ENCODE peak calls at places on chromosomes 1 and 21, in five cellular contexts. One of them, this sample, is unnamed.

GRCh38 chr1:54273092-54273836 is 73.3 kb downstream of the MRPL37 start:
- DNase-seq in cardiac fibroblast: peak
- DNase-seq in AG04449: no peak
- DNase-seq in IMR-90: peak
- DNase-seq in transverse colon: peak
- DNase-seq in this sample: peak

GRCh38 chr21:35925497-35925896 is 134.8 kb downstream of the SETD4 start:
- DNase-seq in IMR-90: peak
- DNase-seq in AG04449: no peak
- DNase-seq in cardiac fibroblast: peak
- DNase-seq in transverse colon: no peak
- DNase-seq in this sample: no peak

GRCh38 chr1:111963985-111964738 is 25.3 kb downstream of the KCND3 start:
- DNase-seq in AG04449: no peak
- DNase-seq in cardiac fibroblast: no peak
- DNase-seq in IMR-90: no peak
- DNase-seq in transverse colon: no peak
- DNase-seq in this sample: no peak

GRCh38 chr1:227889863-227890405 is 57.8 kb downstream of the WNT9A start:
- DNase-seq in AG04449: no peak
- DNase-seq in transverse colon: no peak
- DNase-seq in IMR-90: no peak
- DNase-seq in cardiac fibroblast: no peak
- DNase-seq in this sample: no peak

GRCh38 chr1:204645251-204645650 is 40.3 kb downstream of the LRRN2 start:
- DNase-seq in cardiac fibroblast: no peak
- DNase-seq in AG04449: no peak
- DNase-seq in IMR-90: no peak
- DNase-seq in transverse colon: no peak
- DNase-seq in this sample: no peak

GRCh38 chr1:223014142-223014873 is 128.7 kb downstream of the TLR5 start:
- DNase-seq in cardiac fibroblast: no peak
- DNase-seq in transverse colon: no peak
- DNase-seq in IMR-90: no peak
- DNase-seq in AG04449: no peak
- DNase-seq in this sample: no peak

GRCh38 chr1:78092686-78093085 is 46.9 kb downstream of the GIPC2 start:
- DNase-seq in transverse colon: no peak
- DNase-seq in cardiac fibroblast: no peak
- DNase-seq in AG04449: no peak
- DNase-seq in IMR-90: no peak
- DNase-seq in this sample: no peak

GRCh38 chr1:181485276-181486097 is 2.2 kb downstream of the CACNA1E start:
- DNase-seq in AG04449: no peak
- DNase-seq in transverse colon: no peak
- DNase-seq in IMR-90: no peak
- DNase-seq in cardiac fibroblast: no peak
- DNase-seq in this sample: no peak

GRCh38 chr1:109777980-109778625 is 14.4 kb upstream of the EPS8L3 start:
- DNase-seq in AG04449: no peak
- DNase-seq in IMR-90: no peak
- DNase-seq in cardiac fibroblast: no peak
- DNase-seq in transverse colon: peak
- DNase-seq in this sample: no peak

GRCh38 chr1:41404308-41404755 is 43.1 kb downstream of the FOXO6 start:
- DNase-seq in IMR-90: no peak
- DNase-seq in transverse colon: no peak
- DNase-seq in cardiac fibroblast: peak
- DNase-seq in AG04449: no peak
- DNase-seq in this sample: peak
- H3K4me3 ChIP-seq in IMR-90: no peak
- H3K4me3 ChIP-seq in transverse colon: no peak
- H3K4me3 ChIP-seq in cardiac fibroblast: no peak
- H3K4me3 ChIP-seq in AG04449: no peak
- H3K4me3 ChIP-seq in this sample: no peak

DNA sequence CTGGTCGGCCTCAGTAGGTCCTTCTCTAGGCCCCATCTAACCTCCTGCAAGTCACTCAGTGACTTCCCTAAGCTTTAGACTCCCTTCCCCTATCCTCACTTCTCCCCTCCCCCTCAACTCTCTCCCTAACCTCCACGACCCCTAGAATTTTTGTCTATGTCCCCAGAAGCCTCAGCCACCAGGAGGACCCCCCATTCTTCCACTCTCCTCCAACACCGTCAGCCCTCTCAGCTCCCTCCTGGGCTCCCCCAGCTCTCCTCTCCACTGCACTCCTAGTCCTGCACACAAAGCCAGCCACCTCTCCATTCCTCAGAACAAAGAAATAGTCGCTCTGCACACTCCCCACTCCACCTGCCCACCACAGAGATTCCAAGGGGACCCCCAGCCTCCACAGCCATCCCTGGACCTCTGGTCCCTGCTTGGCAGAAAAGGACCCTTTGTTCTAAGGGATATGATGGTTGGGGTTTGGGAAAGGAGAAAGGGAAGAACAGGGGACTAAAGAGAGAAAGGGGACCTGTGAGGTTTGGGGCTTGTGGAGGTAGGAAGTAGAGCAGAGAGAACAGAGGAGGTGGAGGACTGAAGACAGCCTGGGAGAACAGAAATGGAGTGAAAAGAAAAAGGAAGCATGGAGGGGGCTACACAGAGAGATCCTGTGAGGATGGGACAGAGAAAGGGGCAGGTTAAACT is 2.8 kb downstream of the ARHGEF2 start:
- DNase-seq in transverse colon: no peak
- DNase-seq in IMR-90: no peak
- DNase-seq in cardiac fibroblast: no peak
- DNase-seq in AG04449: no peak
- DNase-seq in this sample: no peak
- H3K4me3 ChIP-seq in transverse colon: peak
- H3K4me3 ChIP-seq in IMR-90: peak
- H3K4me3 ChIP-seq in cardiac fibroblast: peak
- H3K4me3 ChIP-seq in AG04449: peak
- H3K4me3 ChIP-seq in this sample: peak

GRCh38 chr21:31490471-31490870 is 146.4 kb upstream of the TIAM1 start:
- DNase-seq in AG04449: no peak
- DNase-seq in cardiac fibroblast: no peak
- DNase-seq in transverse colon: no peak
- DNase-seq in IMR-90: no peak
- DNase-seq in this sample: no peak
- H3K4me3 ChIP-seq in AG04449: no peak
- H3K4me3 ChIP-seq in cardiac fibroblast: no peak
- H3K4me3 ChIP-seq in transverse colon: no peak
- H3K4me3 ChIP-seq in IMR-90: no peak
- H3K4me3 ChIP-seq in this sample: no peak

DNA sequence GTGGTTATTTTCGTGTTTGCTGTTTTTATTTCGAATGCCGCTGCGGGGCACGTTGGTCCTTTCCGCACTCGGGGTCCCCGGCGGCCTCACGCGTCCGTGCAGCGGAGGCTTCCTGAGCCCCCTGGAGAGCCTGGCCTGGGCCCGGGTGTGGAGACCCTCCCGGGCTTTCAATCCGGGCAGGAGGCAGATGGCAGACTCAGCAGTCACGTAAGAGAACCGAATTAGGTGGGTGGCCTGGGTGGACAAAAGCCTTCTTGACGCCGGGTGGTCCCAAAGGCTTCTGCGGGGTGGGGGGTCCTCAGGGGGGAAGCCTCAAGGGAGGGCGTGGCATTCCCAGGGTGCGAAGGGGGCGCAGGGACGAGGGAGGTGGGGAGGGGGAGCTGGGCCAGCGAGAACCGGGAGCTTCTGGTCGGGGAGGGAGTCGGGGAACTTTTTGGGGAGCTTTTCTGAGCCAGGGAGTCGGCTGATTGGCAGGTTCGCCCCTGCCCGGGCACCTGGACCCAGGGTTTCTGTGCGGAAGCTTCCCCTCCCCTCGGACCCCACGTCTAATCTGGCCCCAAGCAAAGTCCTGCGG is 1.2 kb upstream of the HES4 start:
- DNase-seq in IMR-90: no peak
- DNase-seq in AG04449: no peak
- DNase-seq in transverse colon: no peak
- DNase-seq in cardiac fibroblast: no peak
- DNase-seq in this sample: no peak
- H3K4me3 ChIP-seq in IMR-90: peak
- H3K4me3 ChIP-seq in AG04449: peak
- H3K4me3 ChIP-seq in transverse colon: peak
- H3K4me3 ChIP-seq in cardiac fibroblast: peak
- H3K4me3 ChIP-seq in this sample: peak

DNA sequence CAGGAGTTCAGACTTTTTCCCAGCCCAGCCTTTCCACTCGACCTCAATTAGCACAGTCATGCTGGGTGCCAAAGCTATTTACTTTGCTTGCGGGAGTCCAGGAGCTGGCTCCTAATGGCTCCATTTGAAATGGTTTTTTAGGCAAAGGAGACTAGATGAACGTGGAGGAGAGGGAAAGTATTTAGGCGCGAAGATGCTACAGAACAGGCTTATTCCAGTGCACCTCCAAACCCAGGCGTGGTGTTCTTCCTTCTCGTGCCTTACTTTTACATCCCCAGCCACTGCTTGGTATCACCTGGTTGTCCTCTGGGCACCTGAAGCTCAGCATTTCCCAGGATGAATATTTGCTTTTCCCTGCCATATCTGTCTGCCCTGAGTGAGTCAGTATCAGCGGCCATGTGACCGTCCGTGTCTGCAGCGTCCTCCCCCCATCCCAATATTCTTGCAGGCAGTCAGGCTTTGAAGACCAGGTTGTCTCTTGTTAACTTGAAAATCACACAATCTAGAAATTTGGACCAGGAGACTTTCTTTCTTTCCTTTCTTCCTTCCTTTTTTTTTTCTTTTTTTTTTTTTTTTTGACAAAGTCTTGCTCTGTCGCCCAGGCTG is 198.5 kb downstream of the DYRK1A start:
- DNase-seq in AG04449: no peak
- DNase-seq in IMR-90: peak
- DNase-seq in transverse colon: no peak
- DNase-seq in cardiac fibroblast: no peak
- DNase-seq in this sample: no peak
- H3K4me3 ChIP-seq in AG04449: peak
- H3K4me3 ChIP-seq in IMR-90: peak
- H3K4me3 ChIP-seq in transverse colon: no peak
- H3K4me3 ChIP-seq in cardiac fibroblast: no peak
- H3K4me3 ChIP-seq in this sample: peak

This sample was measured in skeletal muscle cell.